ENCODE peak calls at places on chromosomes 3 and 15, in four cellular contexts. One of them, this sample, is unnamed.

GRCh38 chr3:139677341-139678155 is at the start of gene NMNAT3:
- DNase-seq in OCI-LY7: peak; percentile 57
- DNase-seq in GM23248: peak; percentile 62
- DNase-seq in astrocyte: peak; percentile 25
- DNase-seq in this sample: peak; percentile 52

GRCh38 chr15:89299896-89300295 is 34.7 kb downstream of the POLG start:
- DNase-seq in OCI-LY7: no peak
- DNase-seq in GM23248: peak; percentile 54
- DNase-seq in astrocyte: peak; percentile 23
- DNase-seq in this sample: peak; percentile 44

GRCh38 chr15:34436956-34437442 is 609 bp downstream of the GOLGA8A start:
- DNase-seq in OCI-LY7: no peak
- DNase-seq in GM23248: peak; percentile 69
- DNase-seq in astrocyte: peak; percentile 24
- DNase-seq in this sample: peak; percentile 34

GRCh38 chr15:60797444-60798040 is 318.6 kb upstream of the ICE2 start:
- DNase-seq in OCI-LY7: no peak
- DNase-seq in GM23248: peak; percentile 56
- DNase-seq in astrocyte: peak; percentile 43
- DNase-seq in this sample: no peak

GRCh38 chr3:143811602-143812001 is 36.7 kb downstream of the SLC9A9 start:
- DNase-seq in OCI-LY7: no peak
- DNase-seq in GM23248: peak; percentile 52
- DNase-seq in astrocyte: no peak
- DNase-seq in this sample: no peak

GRCh38 chr3:69936266-69936665 is 63.3 kb upstream of the SAMMSON start:
- DNase-seq in OCI-LY7: no peak
- DNase-seq in GM23248: no peak
- DNase-seq in astrocyte: no peak
- DNase-seq in this sample: no peak

GRCh38 chr3:131067983-131068382 is 41.3 kb downstream of the NEK11 start:
- DNase-seq in OCI-LY7: no peak
- DNase-seq in GM23248: no peak
- DNase-seq in astrocyte: no peak
- DNase-seq in this sample: no peak

GRCh38 chr3:175940881-175941280 is 1081.7 kb downstream of the NAALADL2 start:
- DNase-seq in OCI-LY7: peak; percentile 10
- DNase-seq in GM23248: no peak
- DNase-seq in astrocyte: no peak
- DNase-seq in this sample: no peak

GRCh38 chr3:13296662-13297061 is 123.5 kb downstream of the NUP210 start:
- DNase-seq in OCI-LY7: peak; percentile 23
- DNase-seq in GM23248: no peak
- DNase-seq in astrocyte: no peak
- DNase-seq in this sample: no peak

GRCh38 chr3:46895204-46895660 is 17.7 kb downstream of the PTH1R start:
- DNase-seq in OCI-LY7: peak; percentile 74
- DNase-seq in GM23248: peak; percentile 64
- DNase-seq in astrocyte: no peak
- DNase-seq in this sample: peak; percentile 54

GRCh38 chr3:16604887-16605602 is at the start of gene DAZL:
- DNase-seq in OCI-LY7: no peak
- DNase-seq in GM23248: no peak
- DNase-seq in astrocyte: no peak
- DNase-seq in this sample: no peak

GRCh38 chr15:78046796-78047341 is 30.6 kb downstream of the TBC1D2B start:
- DNase-seq in OCI-LY7: no peak
- DNase-seq in GM23248: no peak
- DNase-seq in astrocyte: no peak
- DNase-seq in this sample: peak; percentile 38

GRCh38 chr3:172194702-172195392 is 155.5 kb downstream of the FNDC3B start:
- DNase-seq in OCI-LY7: no peak
- DNase-seq in GM23248: peak; percentile 42
- DNase-seq in astrocyte: peak; percentile 67
- DNase-seq in this sample: peak; percentile 76

GRCh38 chr3:28840976-28841376 is 439.9 kb upstream of the RBMS3 start:
- DNase-seq in OCI-LY7: no peak
- DNase-seq in GM23248: no peak
- DNase-seq in astrocyte: peak; percentile 32
- DNase-seq in this sample: no peak

GRCh38 chr3:141305436-141305835 is 62.9 kb upstream of the ZBTB38 start:
- DNase-seq in OCI-LY7: no peak
- DNase-seq in GM23248: peak; percentile 75
- DNase-seq in astrocyte: no peak
- DNase-seq in this sample: peak; percentile 58

GRCh38 chr3:38590521-38590920 is 59.0 kb downstream of the SCN5A start:
- DNase-seq in OCI-LY7: no peak
- DNase-seq in GM23248: no peak
- DNase-seq in astrocyte: no peak
- DNase-seq in this sample: no peak

GRCh38 chr3:185268194-185268809 is 14.5 kb upstream of the EHHADH start:
- DNase-seq in OCI-LY7: no peak
- DNase-seq in GM23248: no peak
- DNase-seq in astrocyte: no peak
- DNase-seq in this sample: no peak

GRCh38 chr3:94226058-94226457 is 163.2 kb downstream of the NSUN3 start:
- DNase-seq in OCI-LY7: no peak
- DNase-seq in GM23248: peak; percentile 82
- DNase-seq in astrocyte: peak; percentile 93
- DNase-seq in this sample: peak; percentile 40

GRCh38 chr3:44337253-44337652 is 1.3 kb upstream of the TCAIM start:
- DNase-seq in OCI-LY7: peak; percentile 5
- DNase-seq in GM23248: peak; percentile 38
- DNase-seq in astrocyte: no peak
- DNase-seq in this sample: no peak

GRCh38 chr15:63599401-63600000 is 2.3 kb downstream of the FBXL22 start:
- DNase-seq in OCI-LY7: peak; percentile 53
- DNase-seq in GM23248: peak; percentile 85
- DNase-seq in astrocyte: no peak
- DNase-seq in this sample: peak; percentile 22

GRCh38 chr15:71599404-71600225 is 210.7 kb upstream of the NR2E3 start:
- DNase-seq in OCI-LY7: no peak
- DNase-seq in GM23248: peak; percentile 12
- DNase-seq in astrocyte: peak; percentile 47
- DNase-seq in this sample: no peak

GRCh38 chr15:98592136-98592535 is 56.2 kb upstream of the IGF1R start:
- DNase-seq in OCI-LY7: no peak
- DNase-seq in GM23248: no peak
- DNase-seq in astrocyte: no peak
- DNase-seq in this sample: no peak

GRCh38 chr3:185253645-185254410 is at the start of gene EHHADH:
- DNase-seq in OCI-LY7: no peak
- DNase-seq in GM23248: peak; percentile 84
- DNase-seq in astrocyte: peak; percentile 47
- DNase-seq in this sample: no peak

GRCh38 chr15:75942464-75942863 is 38.8 kb downstream of the FBXO22 start:
- DNase-seq in OCI-LY7: no peak
- DNase-seq in GM23248: no peak
- DNase-seq in astrocyte: no peak
- DNase-seq in this sample: no peak

GRCh38 chr3:175222356-175222755 is 363.2 kb downstream of the NAALADL2 start:
- DNase-seq in OCI-LY7: no peak
- DNase-seq in GM23248: no peak
- DNase-seq in astrocyte: no peak
- DNase-seq in this sample: no peak

GRCh38 chr3:155835341-155836071 is 18.7 kb downstream of the SLC33A1 start:
- DNase-seq in OCI-LY7: no peak
- DNase-seq in GM23248: no peak
- DNase-seq in astrocyte: no peak
- DNase-seq in this sample: no peak

GRCh38 chr3:45688194-45688881 is 858 bp upstream of the SACM1L start:
- DNase-seq in OCI-LY7: peak; percentile 50
- DNase-seq in GM23248: peak; percentile 42
- DNase-seq in astrocyte: no peak
- DNase-seq in this sample: peak; percentile 62

GRCh38 chr15:63109498-63110290 is 12.0 kb upstream of the LACTB start:
- DNase-seq in OCI-LY7: no peak
- DNase-seq in GM23248: no peak
- DNase-seq in astrocyte: peak; percentile 61
- DNase-seq in this sample: no peak

GRCh38 chr3:22594990-22595389 is 608.1 kb upstream of the UBE2E2 start:
- DNase-seq in OCI-LY7: no peak
- DNase-seq in GM23248: no peak
- DNase-seq in astrocyte: no peak
- DNase-seq in this sample: no peak

GRCh38 chr3:192038726-192039125 is 577.8 kb downstream of the PYDC2 start:
- DNase-seq in OCI-LY7: peak; percentile 17
- DNase-seq in GM23248: no peak
- DNase-seq in astrocyte: peak; percentile 56
- DNase-seq in this sample: no peak

GRCh38 chr3:46918634-46919033 is 41.1 kb downstream of the PTH1R start:
- DNase-seq in OCI-LY7: no peak
- DNase-seq in GM23248: no peak
- DNase-seq in astrocyte: no peak
- DNase-seq in this sample: no peak

GRCh38 chr15:65349338-65349737 is 28.5 kb downstream of the IGDCC3 start:
- DNase-seq in OCI-LY7: no peak
- DNase-seq in GM23248: no peak
- DNase-seq in astrocyte: no peak
- DNase-seq in this sample: no peak

GRCh38 chr3:113812854-113813253 is 25.7 kb upstream of the GRAMD1C start:
- DNase-seq in OCI-LY7: no peak
- DNase-seq in GM23248: no peak
- DNase-seq in astrocyte: no peak
- DNase-seq in this sample: no peak

GRCh38 chr3:128439226-128439625 is 27.5 kb downstream of the DNAJB8 start:
- DNase-seq in OCI-LY7: no peak
- DNase-seq in GM23248: peak; percentile 50
- DNase-seq in astrocyte: no peak
- DNase-seq in this sample: no peak

GRCh38 chr3:128445357-128445756 is 21.3 kb downstream of the DNAJB8 start:
- DNase-seq in OCI-LY7: no peak
- DNase-seq in GM23248: no peak
- DNase-seq in astrocyte: no peak
- DNase-seq in this sample: no peak

GRCh38 chr3:128442070-128442469 is 24.6 kb downstream of the DNAJB8 start:
- DNase-seq in OCI-LY7: no peak
- DNase-seq in GM23248: no peak
- DNase-seq in astrocyte: no peak
- DNase-seq in this sample: no peak

GRCh38 chr3:128443771-128444170 is 22.9 kb downstream of the DNAJB8 start:
- DNase-seq in OCI-LY7: no peak
- DNase-seq in GM23248: no peak
- DNase-seq in astrocyte: no peak
- DNase-seq in this sample: no peak

DNA sequence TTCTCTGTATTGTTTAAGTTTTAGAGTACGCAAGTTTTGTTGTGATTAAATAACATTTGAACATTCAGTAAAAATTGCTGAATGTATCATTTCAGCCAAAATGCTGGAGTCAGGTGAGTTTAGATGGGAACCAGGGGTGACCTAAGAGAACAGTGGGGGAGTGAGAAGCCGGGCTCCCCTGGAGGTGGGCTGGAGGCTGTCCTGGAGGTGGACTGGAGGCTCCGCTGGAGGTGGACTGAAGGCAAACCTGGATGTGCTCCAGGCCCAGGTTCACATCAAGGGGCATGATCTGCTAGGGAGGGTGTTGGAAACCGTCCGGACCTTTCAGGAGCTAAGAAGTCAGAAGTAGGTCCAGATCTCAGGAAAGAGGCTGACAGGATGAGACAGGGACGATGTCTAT is 23.7 kb downstream of the DNAJB8 start:
- DNase-seq in OCI-LY7: no peak
- DNase-seq in GM23248: no peak
- DNase-seq in astrocyte: no peak
- DNase-seq in this sample: no peak
- H2AFZ ChIP-seq in OCI-LY7: no peak overlapping the region
- H2AFZ ChIP-seq in GM23248: no peak overlapping the region
- H2AFZ ChIP-seq in astrocyte: no peak overlapping the region
- H2AFZ ChIP-seq in this sample: no peak overlapping the region

GRCh38 chr3:27590437-27591320 is 106.5 kb upstream of the SLC4A7 start:
- DNase-seq in OCI-LY7: peak; percentile 4
- DNase-seq in GM23248: peak; percentile 66
- DNase-seq in astrocyte: peak; percentile 65
- DNase-seq in this sample: peak; percentile 26
- H2AFZ ChIP-seq in OCI-LY7: peak overlapping the region; percentile 80
- H2AFZ ChIP-seq in GM23248: peak overlapping the region; percentile 40
- H2AFZ ChIP-seq in astrocyte: peak overlapping the region; percentile 40
- H2AFZ ChIP-seq in this sample: no peak overlapping the region

DNA sequence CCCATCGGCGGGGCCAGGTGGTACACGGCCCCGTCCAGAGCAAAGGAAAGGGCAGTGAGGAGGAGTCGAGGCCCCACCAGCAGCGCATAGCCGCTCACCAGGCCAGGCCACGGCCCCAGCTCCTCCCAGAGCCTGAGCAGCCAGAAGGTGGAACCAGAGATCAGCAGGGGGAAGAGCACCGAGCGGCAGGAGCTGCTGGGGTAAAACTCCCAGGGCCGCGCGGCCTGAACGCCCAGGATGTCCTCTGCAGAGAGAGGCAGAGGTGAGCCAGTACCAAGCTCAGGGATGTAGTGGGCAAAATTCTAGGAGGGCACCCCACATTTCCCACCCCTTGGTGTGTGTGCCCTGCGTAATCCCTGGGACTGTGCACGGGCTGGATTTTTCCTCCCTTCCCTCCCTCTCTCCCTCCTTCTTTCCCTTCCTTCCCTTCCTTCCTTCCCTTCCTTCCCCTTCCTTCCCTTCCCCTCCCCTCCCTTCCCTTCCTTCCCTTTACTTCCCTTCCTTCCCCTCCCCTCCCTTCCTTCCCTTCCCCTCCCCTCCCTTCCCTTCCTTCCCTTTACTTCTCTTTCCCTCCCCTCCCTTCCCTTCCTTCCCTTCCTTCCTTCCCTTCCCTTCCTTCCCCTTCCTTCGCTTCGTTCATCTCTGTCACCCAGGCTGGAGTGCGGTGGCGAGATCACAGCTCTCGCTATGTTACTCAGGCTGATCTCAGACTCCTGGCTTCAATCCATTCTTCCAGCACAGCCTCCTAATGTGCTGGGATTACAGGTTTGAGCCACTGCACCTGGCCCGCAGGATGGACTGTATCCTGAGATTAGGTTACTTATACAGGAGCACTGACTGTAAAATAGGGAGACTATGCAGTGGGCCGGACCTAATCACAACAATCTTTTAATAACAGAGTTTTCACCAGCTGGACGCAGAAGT is 6.4 kb upstream of the NCBP2 start:
- DNase-seq in OCI-LY7: no peak
- DNase-seq in GM23248: peak; percentile 23
- DNase-seq in astrocyte: no peak
- DNase-seq in this sample: no peak
- H2AFZ ChIP-seq in OCI-LY7: no peak overlapping the region
- H2AFZ ChIP-seq in GM23248: no peak overlapping the region
- H2AFZ ChIP-seq in astrocyte: peak overlapping the region; percentile 34
- H2AFZ ChIP-seq in this sample: no peak overlapping the region

GRCh38 chr3:196145420-196146262 is 63.8 kb upstream of the TFRC start:
- DNase-seq in OCI-LY7: no peak
- DNase-seq in GM23248: no peak
- DNase-seq in astrocyte: no peak
- DNase-seq in this sample: no peak

GRCh38 chr3:196142674-196142988 is 60.7 kb upstream of the TFRC start:
- DNase-seq in OCI-LY7: no peak
- DNase-seq in GM23248: no peak
- DNase-seq in astrocyte: no peak
- DNase-seq in this sample: no peak

GRCh38 chr3:196141866-196142673 is 60.2 kb upstream of the TFRC start:
- DNase-seq in OCI-LY7: no peak
- DNase-seq in GM23248: no peak
- DNase-seq in astrocyte: no peak
- DNase-seq in this sample: no peak

GRCh38 chr3:196143708-196144382 is 62.0 kb upstream of the TFRC start:
- DNase-seq in OCI-LY7: no peak
- DNase-seq in GM23248: no peak
- DNase-seq in astrocyte: no peak
- DNase-seq in this sample: no peak

GRCh38 chr3:196144383-196145105 is 62.7 kb upstream of the TFRC start:
- DNase-seq in OCI-LY7: no peak
- DNase-seq in GM23248: peak; percentile 75
- DNase-seq in astrocyte: peak; percentile 78
- DNase-seq in this sample: peak; percentile 71
- H2AFZ ChIP-seq in OCI-LY7: no peak overlapping the region
- H2AFZ ChIP-seq in GM23248: no peak overlapping the region
- H2AFZ ChIP-seq in astrocyte: no peak overlapping the region
- H2AFZ ChIP-seq in this sample: no peak overlapping the region

This sample was measured in mesenchymal stem cell.